ENCODE peak calls at places on chromosomes 3 and 15, in four cellular contexts. E, H, F and V are unnamed samples.

GRCh38 chr3:17032407-17033034 is 147.8 kb downstream of the PLCL2 start:
- DNase-seq in E (peak), H (peak), F (no peak), V (no peak)

GRCh38 chr3:52021869-52022268 is 26.2 kb upstream of the RPL29 start:
- DNase-seq in E (no peak), H (no peak), F (no peak), V (no peak)

GRCh38 chr3:128878556-128879124 is 780 bp upstream of the ACAD9 start:
- DNase-seq in E (peak), H (peak), F (peak), V (no peak)

GRCh38 chr3:8755564-8756237 is 13.7 kb downstream of the OXTR start:
- DNase-seq in E (peak), H (peak), F (no peak), V (no peak)

GRCh38 chr3:170542704-170543103 is 43.2 kb downstream of the SLC7A14 start:
- DNase-seq in E (no peak), H (no peak), F (no peak), V (no peak)

GRCh38 chr3:156635973-156636372 is 38.4 kb upstream of the TIPARP start:
- DNase-seq in E (no peak), H (peak), F (no peak), V (no peak)

GRCh38 chr3:128052831-128053419 is 688 bp downstream of the SEC61A1 start:
- DNase-seq in E (peak), H (no peak), F (no peak), V (no peak)

GRCh38 chr3:74054566-74054965 is 429.8 kb upstream of the PDZRN3 start:
- DNase-seq in E (no peak), H (no peak), F (no peak), V (no peak)

GRCh38 chr15:90911906-90912769 is 9.0 kb downstream of the MAN2A2 start:
- DNase-seq in E (no peak), H (no peak), F (no peak), V (no peak)

GRCh38 chr15:96274698-96275097 is 55.8 kb upstream of the NR2F2 start:
- DNase-seq in E (no peak), H (no peak), F (no peak), V (no peak)

GRCh38 chr15:100725121-100726069 is 123.0 kb downstream of the ASB7 start:
- DNase-seq in E (no peak), H (no peak), F (no peak), V (no peak)

GRCh38 chr3:194618858-194619608 is 14.2 kb downstream of the TMEM44 start:
- DNase-seq in E (no peak), H (peak), F (no peak), V (no peak)

GRCh38 chr3:59444676-59445075 is 394.9 kb upstream of the CFAP20DC start:
- DNase-seq in E (no peak), H (no peak), F (no peak), V (no peak)

GRCh38 chr3:156812521-156813335 is 13.4 kb upstream of the LEKR1 start:
- DNase-seq in E (peak), H (peak), F (no peak), V (no peak)

GRCh38 chr3:177813322-177813721 is 616.0 kb upstream of the TBL1XR1 start:
- DNase-seq in E (peak), H (no peak), F (no peak), V (no peak)

GRCh38 chr15:61871926-61872522 is 188.2 kb downstream of the VPS13C start:
- DNase-seq in E (peak), H (peak), F (no peak), V (no peak)

GRCh38 chr3:129183569-129184395 is at the start of gene CNBP:
- DNase-seq in E (peak), H (peak), F (peak), V (peak)

GRCh38 chr3:11186771-11187170 is 32.5 kb downstream of the HRH1 start:
- DNase-seq in E (no peak), H (no peak), F (no peak), V (no peak)

GRCh38 chr3:190780524-190780923 is 82.0 kb downstream of the GMNC start:
- DNase-seq in E (no peak), H (no peak), F (no peak), V (no peak)

GRCh38 chr3:47473391-47473790 is 2.4 kb downstream of the SCAP start:
- DNase-seq in E (peak), H (no peak), F (no peak), V (no peak)

GRCh38 chr15:57017024-57017423 is 98.6 kb downstream of the TCF12 start:
- DNase-seq in E (peak), H (no peak), F (no peak), V (no peak)

GRCh38 chr3:57820479-57820878 is 64.4 kb downstream of the SLMAP start:
- DNase-seq in E (peak), H (no peak), F (no peak), V (no peak)

GRCh38 chr3:54549607-54550006 is 378.3 kb downstream of the LRTM1 start:
- DNase-seq in E (no peak), H (no peak), F (no peak), V (no peak)

GRCh38 chr3:25826510-25826909 is 36.6 kb downstream of the OXSM start:
- DNase-seq in E (no peak), H (no peak), F (no peak), V (no peak)

GRCh38 chr15:75902129-75902557 is 1.5 kb upstream of the FBXO22 start:
- DNase-seq in E (no peak), H (peak), F (no peak), V (no peak)

GRCh38 chr15:53693729-53694533 is 65.5 kb downstream of the WDR72 start:
- DNase-seq in E (no peak), H (no peak), F (no peak), V (no peak)

GRCh38 chr3:4723921-4724698 is 231.0 kb downstream of the ITPR1 start:
- DNase-seq in E (peak), H (no peak), F (no peak), V (no peak)

GRCh38 chr3:4721511-4721911 is 228.4 kb downstream of the ITPR1 start:
- DNase-seq in E (no peak), H (no peak), F (no peak), V (no peak)

GRCh38 chr3:4719011-4719649 is 226.0 kb downstream of the ITPR1 start:
- DNase-seq in E (no peak), H (no peak), F (no peak), V (no peak)

GRCh38 chr3:4720316-4721075 is 227.3 kb downstream of the ITPR1 start:
- DNase-seq in E (peak), H (peak), F (no peak), V (no peak)

DNA sequence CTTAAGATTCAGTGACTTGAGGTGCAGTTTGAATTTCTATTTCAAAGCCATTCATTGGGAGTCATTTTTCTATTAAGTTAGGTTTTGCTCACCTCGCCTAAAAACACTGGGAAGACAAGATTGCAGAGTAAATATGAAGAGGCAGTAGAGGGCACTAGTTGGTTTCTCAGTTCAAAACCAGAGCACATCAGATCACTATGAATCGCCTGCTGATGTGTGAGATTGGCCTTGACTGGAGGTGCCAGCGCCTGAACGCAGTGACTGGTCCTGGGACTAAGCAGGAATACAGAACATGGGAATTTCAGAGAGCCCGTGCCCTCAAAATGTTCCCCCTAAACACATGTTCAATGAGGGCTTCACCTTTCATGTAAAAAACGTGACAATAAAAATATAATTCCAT is 229.0 kb downstream of the ITPR1 start:
- DNase-seq in E (peak), H (peak), F (no peak), V (no peak)
- TF ChIP-seq GABPA in E (no peak), H (no peak), F (no peak), V (no peak)

GRCh38 chr3:117054551-117054950 is 345.0 kb downstream of the TUSC7 start:
- DNase-seq in E (no peak), H (no peak), F (no peak), V (no peak)

GRCh38 chr3:117063910-117064309 is 354.3 kb downstream of the TUSC7 start:
- DNase-seq in E (no peak), H (no peak), F (no peak), V (no peak)

GRCh38 chr3:117059054-117059989 is 349.7 kb downstream of the TUSC7 start:
- DNase-seq in E (peak), H (no peak), F (no peak), V (no peak)

DNA sequence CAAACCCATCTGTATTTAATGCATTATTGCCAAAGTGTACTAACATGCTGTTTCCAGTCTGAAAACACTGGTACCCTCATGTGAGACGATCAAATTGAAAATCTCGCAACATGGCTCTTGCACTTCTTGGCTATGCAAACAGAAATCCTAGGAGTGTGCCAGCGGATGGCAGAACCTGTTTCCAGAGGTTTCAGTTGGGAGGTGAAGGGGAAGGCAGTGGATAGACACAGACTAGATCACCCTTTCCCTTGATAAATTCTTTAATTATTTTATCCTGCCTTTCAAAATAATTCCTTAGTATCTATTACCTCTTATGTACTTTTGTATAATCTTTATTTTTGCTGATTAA is 350.4 kb downstream of the TUSC7 start:
- DNase-seq in E (no peak), H (no peak), F (no peak), V (no peak)
- TF ChIP-seq ATF2 in E (no peak), H (no peak), F (no peak), V (no peak)

GRCh38 chr15:52256930-52257733 is 38.5 kb downstream of the MYO5C start:
- DNase-seq in E (no peak), H (no peak), F (no peak), V (peak)

GRCh38 chr15:52254331-52254730 is 41.3 kb downstream of the MYO5C start:
- DNase-seq in E (no peak), H (peak), F (no peak), V (no peak)

GRCh38 chr15:52256366-52256765 is 39.2 kb downstream of the MYO5C start:
- DNase-seq in E (peak), H (peak), F (peak), V (peak)

GRCh38 chr15:52255935-52256334 is 39.7 kb downstream of the MYO5C start:
- DNase-seq in E (no peak), H (no peak), F (no peak), V (no peak)

GRCh38 chr15:52255008-52255407 is 40.6 kb downstream of the MYO5C start:
- DNase-seq in E (no peak), H (no peak), F (no peak), V (no peak)
- TF ChIP-seq HDAC6 in E (no peak), H (no peak), F (no peak), V (no peak)

DNA sequence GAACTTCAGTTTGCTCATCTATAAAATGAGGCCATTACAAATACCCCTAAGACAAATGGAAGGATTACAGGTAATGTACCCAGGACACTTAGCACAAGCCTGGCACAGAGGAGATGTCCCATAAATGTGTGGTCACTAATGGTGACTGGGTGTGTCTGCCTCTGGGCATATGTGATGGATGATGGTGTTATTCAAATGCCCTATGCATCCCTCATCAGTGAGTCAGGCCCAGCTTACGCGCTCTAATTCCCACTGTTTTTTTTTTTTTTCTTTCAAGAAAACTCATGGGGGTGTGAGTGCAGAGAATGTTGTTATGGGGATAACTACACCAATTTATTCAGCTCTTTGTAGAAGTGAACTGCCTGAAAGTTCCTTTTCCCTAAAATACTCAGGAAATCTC is 23.6 kb upstream of the KIF23 start:
- DNase-seq in E (no peak), H (no peak), F (no peak), V (no peak)
- TF ChIP-seq GABPA in E (no peak), H (no peak), F (no peak), V (no peak)

DNA sequence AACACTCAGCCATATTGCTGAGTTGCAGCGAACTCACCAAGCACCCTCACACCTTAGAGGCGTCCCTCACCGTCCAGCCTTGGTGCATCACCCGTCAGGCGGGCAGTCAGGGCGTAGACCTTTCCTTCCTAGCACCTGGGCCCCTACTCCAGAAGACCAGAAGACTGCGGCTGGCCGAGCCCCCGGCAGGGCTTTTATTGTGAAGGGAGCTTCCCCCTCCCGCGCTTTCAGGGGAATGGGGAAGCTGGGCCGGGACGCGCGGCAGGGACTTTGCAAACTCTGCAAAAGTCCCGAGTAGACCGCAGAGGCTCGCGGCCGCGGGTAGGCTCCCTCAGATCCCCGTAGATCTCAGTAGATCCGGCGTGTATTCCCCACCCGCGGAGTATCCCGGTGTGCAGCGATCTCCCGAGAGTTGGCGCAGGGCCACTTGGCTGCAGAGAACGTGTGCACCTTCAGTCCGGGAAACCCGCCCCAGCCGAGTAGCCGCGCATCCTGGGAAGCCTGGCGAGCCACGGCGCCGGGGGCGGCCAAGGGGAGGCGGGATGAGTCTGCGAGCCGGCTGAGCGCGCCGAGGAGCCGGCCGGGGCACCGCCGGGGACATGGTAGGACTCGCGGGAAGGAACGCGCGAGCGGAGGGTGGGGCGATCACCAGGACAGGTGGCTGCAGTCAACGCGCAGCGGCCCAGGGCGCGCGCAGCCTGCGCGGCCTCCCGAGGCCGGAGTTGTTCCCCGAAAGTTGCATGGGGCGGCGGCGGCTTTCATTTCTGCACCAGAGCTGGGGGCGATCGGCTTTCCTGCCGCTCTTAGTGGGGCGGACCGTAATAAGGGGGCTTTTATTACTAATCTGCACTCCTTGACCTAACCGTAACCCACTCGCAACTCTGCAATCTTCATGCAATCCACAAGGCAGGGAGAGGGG is at the start of gene GASK1A:
- DNase-seq in E (no peak), H (no peak), F (no peak), V (no peak)
- TF ChIP-seq ATF2 in E (no peak), H (no peak), F (no peak), V (no peak)

DNA sequence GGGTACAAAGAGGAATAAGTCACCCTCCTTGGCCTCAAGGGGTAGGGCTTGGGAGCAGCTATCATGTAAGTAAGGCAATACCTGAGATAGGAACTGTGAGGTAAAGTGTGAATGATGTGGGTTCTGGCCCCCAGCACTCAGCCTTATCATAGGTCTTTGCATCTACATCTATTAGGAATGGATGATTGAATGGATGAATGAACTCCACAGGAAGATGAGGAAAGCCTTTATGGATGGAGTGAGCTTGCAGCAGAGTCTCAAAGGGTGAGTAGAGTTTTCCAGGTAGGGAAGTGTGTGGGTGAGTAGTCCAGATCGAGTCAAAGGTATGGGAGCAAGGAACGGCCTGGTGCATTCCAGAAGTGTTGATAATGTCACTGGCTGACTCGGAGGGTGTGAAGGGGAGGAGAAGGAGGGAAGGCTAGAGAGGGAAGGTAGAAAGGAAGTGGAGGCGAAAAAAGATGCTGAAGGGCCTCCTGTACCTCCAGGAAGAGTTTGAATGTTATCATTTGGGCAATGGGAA is 13.1 kb upstream of the ABHD2 start:
- DNase-seq in E (no peak), H (no peak), F (no peak), V (no peak)
- TF ChIP-seq HDAC6 in E (no peak), H (no peak), F (no peak), V (no peak)

GRCh38 chr15:70281811-70282307 is 184.1 kb upstream of the TLE3 start:
- DNase-seq in E (no peak), H (no peak), F (no peak), V (no peak)
- TF ChIP-seq GABPA in E (no peak), H (no peak), F (no peak), V (no peak)

GRCh38 chr3:30962493-30962892 is 68.0 kb upstream of the GADL1 start:
- DNase-seq in E (no peak), H (no peak), F (no peak), V (no peak)

GRCh38 chr3:30970183-30970582 is 75.7 kb upstream of the GADL1 start:
- DNase-seq in E (peak), H (no peak), F (no peak), V (no peak)

GRCh38 chr3:30966896-30967295 is 72.4 kb upstream of the GADL1 start:
- DNase-seq in E (no peak), H (no peak), F (no peak), V (no peak)

GRCh38 chr3:30963223-30963722 is 68.8 kb upstream of the GADL1 start:
- DNase-seq in E (no peak), H (no peak), F (no peak), V (no peak)

DNA sequence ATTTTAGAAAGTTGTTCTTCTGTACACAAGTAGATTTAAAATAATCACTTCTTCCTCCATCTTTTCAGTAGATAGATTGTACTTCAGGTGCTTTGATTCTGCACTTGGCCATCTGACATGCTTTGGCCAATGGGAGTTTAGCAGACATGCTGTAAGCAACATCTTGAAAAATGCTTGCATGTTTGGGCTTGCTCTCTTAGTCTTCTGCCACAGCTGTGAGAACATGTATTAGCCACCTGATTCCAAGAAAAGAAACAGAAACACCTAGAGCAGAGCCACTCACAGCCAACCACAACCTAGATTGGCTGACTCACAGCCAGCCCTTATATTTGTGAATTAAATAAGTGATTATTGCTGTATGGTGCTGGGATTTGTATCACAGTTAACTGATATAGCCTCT is 70.2 kb upstream of the GADL1 start:
- DNase-seq in E (no peak), H (no peak), F (peak), V (no peak)
- TF ChIP-seq ATF2 in E (no peak), H (no peak), F (no peak), V (no peak)

GRCh38 chr15:23566070-23567050 is 886 bp downstream of the MKRN3 start:
- DNase-seq in E (peak), H (peak), F (no peak), V (no peak)
- TF ChIP-seq HDAC6 in E (no peak), H (no peak), F (no peak), V (no peak)

GRCh38 chr3:189300345-189300744 is 128.6 kb downstream of the TPRG1 start:
- DNase-seq in E (no peak), H (no peak), F (no peak), V (no peak)
- TF ChIP-seq GABPA in E (no peak), H (no peak), F (no peak), V (no peak)